ENCODE peak calls at places on chromosome 6, in eight cellular contexts. F is fibroblast of the aortic adventitia; Y is fibroblast of mammary gland; B is kidney epithelial cell; R is WERI-Rb-1; G is choroid plexus epithelial cell; T is CD8-positive, alpha-beta memory T cell; U is AG10803. E is an unnamed sample.

GRCh38 chr6:122042851-122043250 is 356.6 kb upstream of the HSF2 start:
- DNase-seq in F (no peak), Y (peak; percentile 64), B (no peak), R (no peak), G (no peak), T (no peak), U (peak; percentile 51), E (no peak)

GRCh38 chr6:15441215-15441868 is 195.5 kb downstream of the JARID2 start:
- DNase-seq in F (peak; percentile 88), Y (peak; percentile 83), B (no peak), R (peak; percentile 67), G (peak; percentile 85), T (no peak), U (peak; percentile 81), E (no peak)

GRCh38 chr6:92510137-92510536 is 909.2 kb downstream of the EPHA7 start:
- DNase-seq in F (no peak), Y (no peak), B (no peak), R (no peak), G (no peak), T (no peak), U (peak; percentile 1), E (no peak)

GRCh38 chr6:84825461-84825860 is 61.1 kb upstream of the TBX18 start:
- DNase-seq in F (peak; percentile 53), Y (peak; percentile 89), B (no peak), R (no peak), G (peak; percentile 89), T (no peak), U (peak; percentile 23), E (peak; percentile 17)

GRCh38 chr6:128067446-128068109 is 166.7 kb upstream of the THEMIS start:
- DNase-seq in F (no peak), Y (no peak), B (no peak), R (no peak), G (no peak), T (no peak), U (no peak), E (no peak)

GRCh38 chr6:35017461-35018183 is 123.5 kb downstream of the TCP11 start:
- DNase-seq in F (peak; percentile 46), Y (peak; percentile 56), B (no peak), R (no peak), G (peak; percentile 72), T (no peak), U (peak; percentile 26), E (peak; percentile 50)

GRCh38 chr6:108027054-108027453 is 47.5 kb downstream of the OSTM1 start:
- DNase-seq in F (no peak), Y (no peak), B (no peak), R (no peak), G (no peak), T (no peak), U (peak; percentile 12), E (no peak)

GRCh38 chr6:127608554-127609270 is 31.7 kb downstream of the C6orf58 start:
- DNase-seq in F (no peak), Y (no peak), B (no peak), R (no peak), G (no peak), T (no peak), U (no peak), E (no peak)

GRCh38 chr6:16163535-16164300 is 34.8 kb downstream of the MYLIP start:
- DNase-seq in F (peak; percentile 19), Y (peak; percentile 8), B (no peak), R (no peak), G (peak; percentile 48), T (no peak), U (no peak), E (no peak)

GRCh38 chr6:10557886-10558285 is 36.7 kb downstream of the GCNT2 start:
- DNase-seq in F (no peak), Y (no peak), B (no peak), R (no peak), G (no peak), T (no peak), U (no peak), E (no peak)

GRCh38 chr6:79628466-79629288 is 2.5 kb upstream of the SH3BGRL2 start:
- DNase-seq in F (no peak), Y (no peak), B (no peak), R (no peak), G (no peak), T (no peak), U (no peak), E (no peak)

GRCh38 chr6:142359271-142359960 is 57.6 kb downstream of the ADGRG6 start:
- DNase-seq in F (peak; percentile 36), Y (no peak), B (no peak), R (no peak), G (no peak), T (no peak), U (no peak), E (no peak)

GRCh38 chr6:27608916-27609883 is 136.3 kb upstream of the ZNF184 start:
- DNase-seq in F (peak; percentile 71), Y (peak; percentile 85), B (no peak), R (peak; percentile 53), G (peak; percentile 87), T (no peak), U (peak; percentile 58), E (peak; percentile 87)

GRCh38 chr6:28118217-28118616 is 6.2 kb upstream of the ZSCAN16 start:
- DNase-seq in F (no peak), Y (no peak), B (no peak), R (no peak), G (no peak), T (no peak), U (no peak), E (no peak)

GRCh38 chr6:12483712-12484111 is 193.6 kb downstream of the EDN1 start:
- DNase-seq in F (peak; percentile 95), Y (peak; percentile 90), B (peak; percentile 95), R (no peak), G (peak; percentile 72), T (no peak), U (peak; percentile 86), E (no peak)

GRCh38 chr6:16725145-16725864 is 36.0 kb downstream of the ATXN1 start:
- DNase-seq in F (peak; percentile 81), Y (peak; percentile 82), B (peak; percentile 56), R (no peak), G (peak; percentile 85), T (no peak), U (peak; percentile 94), E (no peak)

GRCh38 chr6:15389079-15389758 is 143.3 kb downstream of the JARID2 start:
- DNase-seq in F (peak; percentile 75), Y (peak; percentile 47), B (no peak), R (no peak), G (no peak), T (no peak), U (peak; percentile 58), E (no peak)

GRCh38 chr6:82906951-82907350 is 158.7 kb downstream of the UBE3D start:
- DNase-seq in F (peak; percentile 63), Y (peak; percentile 69), B (peak; percentile 47), R (no peak), G (peak; percentile 42), T (no peak), U (peak; percentile 77), E (peak; percentile 80)

GRCh38 chr6:159282351-159282750 is 113.2 kb downstream of the FNDC1 start:
- DNase-seq in F (no peak), Y (peak; percentile 11), B (no peak), R (no peak), G (no peak), T (no peak), U (peak; percentile 83), E (no peak)

GRCh38 chr6:158170656-158171081 is 2.5 kb downstream of the GTF2H5 start:
- DNase-seq in F (peak; percentile 96), Y (peak; percentile 82), B (peak; percentile 78), R (no peak), G (peak; percentile 91), T (no peak), U (peak; percentile 98), E (no peak)

DNA sequence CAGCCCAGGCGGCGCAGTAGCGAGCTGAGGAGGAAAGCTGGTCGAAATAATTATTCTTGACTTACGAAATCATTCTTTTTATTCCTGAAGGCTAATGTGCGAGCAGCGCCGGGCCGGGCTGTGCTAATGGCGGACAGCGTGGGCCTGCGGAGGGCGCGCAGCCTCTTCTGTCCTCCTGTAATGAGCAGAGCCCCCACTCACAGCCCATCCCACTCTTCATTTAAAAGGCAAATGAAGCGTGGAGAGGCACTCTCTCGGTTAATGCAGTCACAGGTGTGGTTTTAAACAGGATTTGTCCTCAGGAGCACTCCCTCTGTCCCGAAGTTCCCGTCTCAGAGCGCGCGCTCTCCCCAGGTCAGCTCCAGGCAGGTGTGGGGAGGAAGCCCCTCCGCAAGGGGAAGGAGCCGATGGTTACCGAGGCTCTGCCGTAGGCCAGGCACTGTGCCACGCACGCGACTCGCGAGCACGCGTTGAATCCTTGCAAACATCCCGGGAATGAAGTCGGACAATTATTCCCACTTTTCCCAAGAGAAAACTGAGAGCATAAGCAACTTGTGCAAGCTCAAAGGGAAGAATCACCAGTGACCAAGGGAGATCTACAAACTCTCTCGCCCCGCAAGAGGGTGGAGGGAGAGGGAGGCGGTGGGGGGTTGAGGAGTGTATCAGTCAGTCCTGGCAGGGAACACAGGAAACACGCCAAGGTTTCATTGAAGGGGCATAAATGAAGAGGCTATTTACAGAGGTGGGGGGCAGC is 35.5 kb upstream of the ZFAND3 start:
- DNase-seq in F (peak; percentile 57), Y (peak; percentile 50), B (no peak), R (no peak), G (peak; percentile 50), T (no peak), U (peak; percentile 50), E (peak; percentile 87)
- H3K4me3 ChIP-seq in F (peak overlapping the region; percentile 47), Y (peak overlapping the region; percentile 45), B (peak overlapping the region; percentile 19), R (no peak overlapping the region), G (peak overlapping the region; percentile 59), T (peak overlapping the region; percentile 58), U (peak overlapping the region; percentile 47), E (peak overlapping the region; percentile 80)

GRCh38 chr6:136037885-136038460 is 186.5 kb downstream of the PDE7B start:
- DNase-seq in F (peak; percentile 89), Y (peak; percentile 86), B (no peak), R (no peak), G (peak; percentile 64), T (no peak), U (peak; percentile 82), E (no peak)
- H3K4me3 ChIP-seq in F (peak overlapping the region; percentile 85), Y (peak overlapping the region; percentile 71), B (no peak overlapping the region), R (no peak overlapping the region), G (peak overlapping the region; percentile 64), T (no peak overlapping the region), U (peak overlapping the region; percentile 64), E (peak overlapping the region; percentile 76)

GRCh38 chr6:150118642-150119041 is 24.2 kb upstream of the PPP1R14C start:
- DNase-seq in F (no peak), Y (no peak), B (no peak), R (no peak), G (no peak), T (no peak), U (no peak), E (no peak)
- H3K4me3 ChIP-seq in F (no peak overlapping the region), Y (no peak overlapping the region), B (no peak overlapping the region), R (no peak overlapping the region), G (no peak overlapping the region), T (no peak overlapping the region), U (no peak overlapping the region), E (no peak overlapping the region)

DNA sequence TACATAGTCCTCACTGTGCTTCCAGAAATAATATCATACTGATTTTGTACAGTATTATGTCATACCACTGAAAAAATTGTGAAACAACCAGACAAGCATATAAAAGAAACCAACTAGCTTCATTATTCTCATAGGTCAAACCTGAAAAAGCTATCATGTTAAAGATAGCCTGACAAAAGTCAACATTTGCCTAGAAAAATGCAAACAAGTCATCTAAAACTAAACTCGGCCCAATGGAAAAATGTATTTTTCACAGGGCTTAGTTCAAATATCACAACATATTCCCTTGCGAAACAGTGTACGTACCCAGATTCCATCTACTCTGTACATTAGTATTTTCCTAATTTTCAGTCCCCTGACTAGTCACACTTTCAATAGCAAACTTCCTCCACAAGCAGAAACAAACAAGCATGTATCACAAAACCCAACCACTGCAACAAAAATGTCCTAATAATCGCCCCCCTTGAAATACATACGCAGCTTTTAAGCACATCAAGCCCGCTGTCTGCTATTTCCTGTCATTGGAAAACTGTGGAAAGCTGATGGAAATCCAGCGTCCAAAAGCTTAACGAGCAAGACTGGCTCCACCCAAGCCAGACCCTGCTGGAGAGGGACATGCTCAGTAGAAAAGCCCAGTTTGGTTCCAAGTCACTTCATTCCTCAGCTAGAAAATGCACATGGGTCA is 93.1 kb downstream of the EPB41L2 start:
- DNase-seq in F (peak; percentile 84), Y (peak; percentile 62), B (no peak), R (no peak), G (peak; percentile 72), T (no peak), U (peak; percentile 83), E (peak; percentile 69)
- H3K4me3 ChIP-seq in F (peak overlapping the region; percentile 66), Y (peak overlapping the region; percentile 25), B (no peak overlapping the region), R (no peak overlapping the region), G (peak overlapping the region; percentile 55), T (no peak overlapping the region), U (peak overlapping the region; percentile 62), E (peak overlapping the region; percentile 72)

E was measured in osteoblast.